ENCODE peak calls at places on chromosome 1, in four cellular contexts. R is upper lobe of right lung, I is brain microvascular endothelial cell, K is neural progenitor cell. Z is an unnamed sample.

GRCh38 chr1:151281969-151282882 is at the start of gene ZNF687:
- DNase-seq in R (peak), I (peak), K (peak), Z (peak)

GRCh38 chr1:26081267-26082019 is 14.0 kb upstream of the TRIM63 start:
- DNase-seq in R (no peak), I (no peak), K (no peak), Z (no peak)

GRCh38 chr1:224820341-224820740 is 109.1 kb upstream of the DNAH14 start:
- DNase-seq in R (no peak), I (no peak), K (no peak), Z (no peak)

GRCh38 chr1:179025975-179026812 is 500 bp downstream of the FAM20B start:
- DNase-seq in R (peak), I (peak), K (peak), Z (peak)

GRCh38 chr1:10779841-10780240 is 16.6 kb downstream of the CASZ1 start:
- DNase-seq in R (no peak), I (no peak), K (no peak), Z (no peak)

GRCh38 chr1:235670157-235670776 is 20.7 kb upstream of the GNG4 start:
- DNase-seq in R (no peak), I (no peak), K (no peak), Z (no peak)

GRCh38 chr1:212651521-212651920 is 43.0 kb downstream of the ATF3 start:
- DNase-seq in R (no peak), I (peak), K (no peak), Z (no peak)

GRCh38 chr1:153963850-153964331 is 554 bp upstream of the SLC39A1 start:
- DNase-seq in R (peak), I (no peak), K (peak), Z (peak)

GRCh38 chr1:171142081-171142450 is 43.0 kb upstream of the FMO2 start:
- DNase-seq in R (no peak), I (peak), K (no peak), Z (no peak)

GRCh38 chr1:118047006-118047649 is 117.6 kb downstream of the WDR3 start:
- DNase-seq in R (no peak), I (no peak), K (no peak), Z (no peak)

GRCh38 chr1:182568647-182569284 is 20.3 kb downstream of the RNASEL start:
- DNase-seq in R (no peak), I (no peak), K (no peak), Z (no peak)

GRCh38 chr1:174892016-174892415 is 107.7 kb upstream of the CACYBP start:
- DNase-seq in R (no peak), I (no peak), K (no peak), Z (no peak)

GRCh38 chr1:8441466-8441865 is 123.6 kb downstream of the SLC45A1 start:
- DNase-seq in R (no peak), I (no peak), K (no peak), Z (no peak)

DNA sequence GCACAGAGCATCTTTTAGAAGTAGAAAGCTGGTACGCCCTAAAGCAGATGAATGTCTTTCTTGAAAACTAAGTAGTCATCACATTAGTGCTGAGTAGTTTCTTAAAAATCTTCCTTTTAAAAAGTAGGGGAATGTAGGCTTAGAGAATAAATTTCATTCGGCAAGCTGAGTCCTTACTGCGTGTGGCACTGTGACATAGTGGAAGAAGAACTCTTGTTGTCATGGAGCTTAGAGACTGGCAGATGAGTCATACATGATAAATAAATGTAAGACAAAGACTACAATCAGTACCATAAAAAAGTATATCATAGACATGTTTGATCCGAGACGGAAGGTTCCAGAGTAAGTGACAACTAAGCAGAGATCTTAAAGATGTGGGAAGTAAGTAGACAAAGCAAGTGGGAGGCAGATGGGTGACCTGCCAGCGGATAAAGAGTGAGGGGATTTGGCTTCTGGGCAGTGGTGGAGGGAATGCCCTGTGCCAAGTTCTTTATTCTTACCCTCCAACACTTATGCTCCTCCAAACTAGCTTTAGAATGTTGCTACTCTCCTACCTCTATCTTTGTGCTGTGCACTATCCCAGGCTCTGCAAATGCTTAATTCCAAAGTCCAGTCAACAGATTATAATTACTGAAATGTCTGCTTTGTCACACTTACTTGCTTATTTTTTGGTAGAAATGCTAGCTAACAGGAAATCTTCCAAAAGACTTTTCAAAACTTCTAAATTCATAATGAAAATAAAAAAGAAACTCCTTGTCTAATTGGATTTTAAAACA is 608.5 kb upstream of the USP24 start:
- DNase-seq in R (no peak), I (peak), K (no peak), Z (no peak)
- H3K27ac ChIP-seq in R (no peak), I (no peak), K (no peak), Z (no peak)

DNA sequence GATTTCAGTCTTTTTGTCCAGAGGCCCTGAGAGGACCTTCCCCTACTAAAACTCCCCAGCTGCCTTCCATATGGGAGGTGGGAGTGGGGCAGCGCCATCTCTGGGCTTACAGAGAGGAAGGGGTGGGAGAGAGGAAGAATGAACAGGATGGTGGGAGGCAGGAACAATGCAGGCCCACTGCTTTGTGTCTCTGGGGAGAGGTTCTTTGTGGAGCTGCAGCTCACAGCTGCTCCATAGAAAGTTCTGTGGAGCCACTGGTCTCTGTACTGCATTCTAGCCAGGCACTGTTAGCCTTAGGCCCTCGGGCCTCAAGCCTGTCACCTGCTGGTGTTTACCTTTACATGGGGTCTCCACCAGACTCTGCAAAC is 43.7 kb upstream of the A3GALT2 start:
- DNase-seq in R (no peak), I (no peak), K (peak), Z (no peak)
- TF ChIP-seq CTCF in R (no peak), I (no peak), K (no peak), Z (no peak)

DNA sequence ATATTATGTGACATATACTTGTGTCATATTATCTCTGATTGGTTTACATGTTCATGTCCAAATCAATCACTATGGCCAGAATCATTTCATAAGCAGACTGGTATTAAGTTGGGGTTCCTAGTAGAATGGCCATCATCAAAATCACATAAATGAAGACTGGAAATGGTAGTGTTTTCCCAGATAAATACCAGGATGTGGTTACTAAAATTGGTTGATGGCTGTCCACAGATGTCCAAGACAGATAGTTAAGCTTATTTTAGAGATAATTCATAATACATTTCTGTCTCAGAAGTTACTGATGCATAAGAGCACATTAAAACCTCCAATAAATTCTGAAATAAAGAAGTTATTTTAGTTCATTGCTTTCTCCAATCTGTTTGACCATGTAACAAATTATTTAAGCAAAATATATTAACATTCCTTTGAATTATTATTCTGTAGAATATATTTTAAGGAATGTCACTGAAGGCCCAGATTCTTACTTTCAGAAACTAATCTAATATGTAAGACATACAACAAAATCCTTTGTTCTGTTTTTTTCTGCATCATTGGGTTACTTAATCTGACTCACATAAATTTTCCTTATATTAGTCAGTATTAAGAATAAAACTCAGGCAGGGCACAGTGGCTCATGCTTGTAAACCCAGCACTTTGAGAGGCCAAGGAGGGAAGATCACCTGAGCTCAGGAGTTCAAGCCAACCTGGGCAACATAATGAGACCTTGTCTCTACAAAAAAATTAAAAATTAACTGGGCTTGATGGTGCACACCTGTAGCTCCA is 483.9 kb downstream of the PTPRC start:
- DNase-seq in R (no peak), I (peak), K (no peak), Z (no peak)
- H3K27ac ChIP-seq in R (no peak), I (peak), K (no peak), Z (no peak)

GRCh38 chr1:226186124-226187018 is at the start of gene ACBD3:
- DNase-seq in R (peak), I (peak), K (peak), Z (peak)
- TF ChIP-seq CTCF in R (peak), I (peak), K (no peak), Z (no peak)

GRCh38 chr1:211378844-211379243 is 52.2 kb downstream of the TRAF5 start:
- DNase-seq in R (no peak), I (peak), K (no peak), Z (no peak)

GRCh38 chr1:211375949-211376348 is 49.3 kb downstream of the TRAF5 start:
- DNase-seq in R (no peak), I (no peak), K (no peak), Z (no peak)

GRCh38 chr1:211379446-211379845 is 52.8 kb downstream of the TRAF5 start:
- DNase-seq in R (no peak), I (no peak), K (no peak), Z (no peak)

GRCh38 chr1:211376807-211377206 is 50.2 kb downstream of the TRAF5 start:
- DNase-seq in R (no peak), I (no peak), K (no peak), Z (no peak)

GRCh38 chr1:211377539-211378461 is 51.2 kb downstream of the TRAF5 start:
- DNase-seq in R (no peak), I (no peak), K (no peak), Z (no peak)
- H3K27ac ChIP-seq in R (no peak), I (no peak), K (no peak), Z (no peak)

GRCh38 chr1:115040501-115040900 is 10.9 kb downstream of the TSHB start:
- DNase-seq in R (no peak), I (no peak), K (no peak), Z (no peak)
- TF ChIP-seq CTCF in R (no peak), I (peak), K (peak), Z (no peak)

GRCh38 chr1:166062695-166063094 is 104.1 kb downstream of the FAM78B start:
- DNase-seq in R (no peak), I (no peak), K (no peak), Z (no peak)

GRCh38 chr1:166069390-166069789 is 97.4 kb downstream of the FAM78B start:
- DNase-seq in R (no peak), I (no peak), K (peak), Z (no peak)

GRCh38 chr1:166064324-166064926 is 102.4 kb downstream of the FAM78B start:
- DNase-seq in R (no peak), I (no peak), K (no peak), Z (no peak)

GRCh38 chr1:166064951-166065350 is 101.8 kb downstream of the FAM78B start:
- DNase-seq in R (no peak), I (no peak), K (no peak), Z (no peak)

DNA sequence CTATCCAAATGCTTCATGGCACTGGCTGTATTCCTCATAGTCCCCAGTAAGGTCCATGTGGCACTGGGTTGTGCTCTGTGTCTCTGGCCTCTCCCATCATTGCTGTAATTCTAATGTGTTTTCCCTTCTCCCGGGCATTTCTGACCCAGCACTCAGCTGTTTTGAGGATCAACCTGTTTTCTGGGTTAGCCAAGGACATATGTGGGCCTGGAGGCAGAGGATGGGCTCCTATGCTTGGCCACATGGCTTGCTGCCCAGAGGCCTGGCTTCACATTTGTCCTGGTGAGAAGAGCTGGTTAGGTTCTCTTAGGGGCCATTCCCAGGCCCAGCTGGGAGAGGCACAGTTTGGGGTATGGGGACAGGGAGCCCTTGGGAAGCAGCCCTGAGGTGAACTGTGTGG is 103.1 kb downstream of the FAM78B start:
- DNase-seq in R (no peak), I (no peak), K (no peak), Z (no peak)
- H3K27ac ChIP-seq in R (no peak), I (no peak), K (no peak), Z (no peak)

DNA sequence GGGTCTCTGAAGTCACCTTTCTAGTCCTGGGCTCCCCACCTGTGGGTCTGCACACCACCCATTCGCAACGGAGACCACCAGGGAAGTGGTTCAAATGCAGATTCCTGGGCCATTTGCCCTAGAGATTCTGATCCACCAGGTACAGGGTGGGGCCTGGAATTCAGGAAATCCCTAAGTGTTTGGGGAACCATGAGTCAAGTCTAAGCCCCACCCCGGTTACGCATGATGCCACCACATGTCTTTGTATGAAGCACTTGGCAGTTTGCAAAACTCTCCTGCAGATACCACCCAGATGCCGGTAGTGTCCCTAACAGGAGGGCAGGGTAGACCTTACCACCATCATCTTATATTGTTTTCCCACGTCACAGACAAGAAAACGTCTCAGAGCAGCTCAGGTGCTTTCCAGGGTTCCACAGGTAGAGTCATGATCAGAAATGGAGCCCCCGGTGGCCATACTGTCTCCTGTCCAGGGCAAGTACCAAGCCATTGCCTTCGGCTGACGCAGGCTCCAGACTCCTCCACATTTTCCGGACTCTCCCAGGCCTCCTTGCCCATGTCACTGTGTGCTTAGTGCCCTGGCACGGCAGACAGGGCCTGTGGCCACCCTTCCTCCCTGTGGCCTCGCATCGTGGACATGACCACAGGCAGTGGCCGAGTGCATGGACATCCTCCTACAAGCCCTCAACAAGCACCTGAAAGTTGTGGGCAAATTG is 89.2 kb upstream of the TMEM51 start:
- DNase-seq in R (no peak), I (no peak), K (no peak), Z (peak)
- TF ChIP-seq CTCF in R (no peak), I (no peak), K (peak), Z (peak)

DNA sequence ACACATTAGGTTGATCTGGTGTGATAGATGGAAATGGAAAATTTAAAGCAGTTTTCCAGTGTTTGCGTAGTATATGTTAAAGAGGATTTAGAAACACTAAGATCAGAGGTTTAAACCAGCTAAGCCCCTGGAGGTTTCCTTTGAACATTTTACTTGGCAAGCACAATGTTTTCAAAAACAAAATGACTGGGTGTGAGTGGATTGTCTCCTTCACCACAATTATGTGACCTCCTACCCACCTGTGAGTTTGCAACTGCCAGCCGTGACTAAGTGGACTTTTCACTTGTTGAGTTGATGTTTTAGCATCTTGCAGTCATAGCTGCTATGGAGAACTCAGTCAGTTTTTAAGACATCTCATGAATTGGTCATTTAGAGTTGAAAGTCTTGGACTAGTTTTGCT is 4.7 kb downstream of the CCDC190 start:
- DNase-seq in R (no peak), I (peak), K (no peak), Z (peak)
- H3K27ac ChIP-seq in R (no peak), I (peak), K (no peak), Z (no peak)

DNA sequence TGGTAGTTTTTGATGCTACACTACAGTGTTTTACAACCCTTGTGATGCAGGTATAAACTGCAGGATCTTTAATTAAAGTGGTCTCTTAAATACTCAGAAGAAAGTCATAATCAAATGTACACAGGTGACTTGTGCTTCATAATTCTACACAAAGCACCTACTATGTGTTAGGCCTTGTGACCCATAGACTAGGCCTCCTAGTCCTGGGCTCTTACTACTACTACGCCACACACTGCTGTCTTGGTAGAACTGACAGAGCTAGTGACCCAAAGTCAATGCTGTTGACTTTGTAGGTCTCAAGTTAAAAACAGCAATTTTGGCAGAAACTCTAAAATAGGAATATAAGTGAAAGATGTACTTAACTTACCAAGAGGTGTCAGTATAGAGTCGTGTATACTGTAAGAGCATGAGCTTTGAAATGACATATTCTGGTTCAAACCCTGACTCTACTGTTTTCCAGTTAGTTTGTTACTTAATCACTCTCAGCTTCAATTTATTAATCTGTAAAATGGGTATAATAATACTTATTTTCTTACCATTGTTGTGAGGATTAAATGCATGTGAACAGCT is 48.6 kb upstream of the LMO4 start:
- DNase-seq in R (no peak), I (no peak), K (no peak), Z (no peak)
- TF ChIP-seq CTCF in R (no peak), I (peak), K (peak), Z (no peak)